ENCODE peak calls at places on chromosomes 11 and 22, in nine cellular contexts. One of them, this sample, is unnamed.

GRCh38 chr11:19013181-19013857 is 47.2 kb downstream of the MRGPRX2 start:
- DNase-seq in kidney epithelial cell: no peak
- DNase-seq in activated T-helper 1 cell treated with anti-CD3 and anti-CD28 coated beads, Interleukin-12 subunit alpha, Interleukin-12 subunit beta, Interleukin-2, Interleukin-4 antibody, amounts not matched to agents 30 ng/mL and 10 ng/mL and 1 ng/mL, durations not matched to agents 14 hours and 24 hours and 36 hours: no peak
- DNase-seq in stimulated activated CD4-positive, alpha-beta T cell treated with anti-CD3 and anti-CD28 coated beads, Interleukin-1b, Interleukin-23, amount 100 ng/mL, for 4 hours: no peak
- DNase-seq in T-helper 17 cell: no peak
- DNase-seq in GF-D8: no peak
- DNase-seq in fibroblast of the aortic adventitia: no peak
- DNase-seq in NCI-H1436: no peak
- DNase-seq in fibroblast of pulmonary artery: no peak
- DNase-seq in this sample: no peak

GRCh38 chr22:49962012-49962750 is 1.6 kb downstream of the PIM3 start:
- DNase-seq in kidney epithelial cell: peak
- DNase-seq in activated T-helper 1 cell treated with anti-CD3 and anti-CD28 coated beads, Interleukin-12 subunit alpha, Interleukin-12 subunit beta, Interleukin-2, Interleukin-4 antibody, amounts not matched to agents 30 ng/mL and 10 ng/mL and 1 ng/mL, durations not matched to agents 14 hours and 24 hours and 36 hours: peak
- DNase-seq in stimulated activated CD4-positive, alpha-beta T cell treated with anti-CD3 and anti-CD28 coated beads, Interleukin-1b, Interleukin-23, amount 100 ng/mL, for 4 hours: peak
- DNase-seq in T-helper 17 cell: peak
- DNase-seq in GF-D8: peak
- DNase-seq in fibroblast of the aortic adventitia: peak
- DNase-seq in NCI-H1436: peak
- DNase-seq in fibroblast of pulmonary artery: peak
- DNase-seq in this sample: peak

GRCh38 chr11:70105755-70106571 is 27.8 kb downstream of the ANO1 start:
- DNase-seq in kidney epithelial cell: no peak
- DNase-seq in activated T-helper 1 cell treated with anti-CD3 and anti-CD28 coated beads, Interleukin-12 subunit alpha, Interleukin-12 subunit beta, Interleukin-2, Interleukin-4 antibody, amounts not matched to agents 30 ng/mL and 10 ng/mL and 1 ng/mL, durations not matched to agents 14 hours and 24 hours and 36 hours: no peak
- DNase-seq in stimulated activated CD4-positive, alpha-beta T cell treated with anti-CD3 and anti-CD28 coated beads, Interleukin-1b, Interleukin-23, amount 100 ng/mL, for 4 hours: no peak
- DNase-seq in T-helper 17 cell: no peak
- DNase-seq in GF-D8: no peak
- DNase-seq in fibroblast of the aortic adventitia: no peak
- DNase-seq in NCI-H1436: peak
- DNase-seq in fibroblast of pulmonary artery: no peak
- DNase-seq in this sample: no peak

GRCh38 chr11:108915666-108916065 is 250.8 kb downstream of the DDX10 start:
- DNase-seq in kidney epithelial cell: no peak
- DNase-seq in activated T-helper 1 cell treated with anti-CD3 and anti-CD28 coated beads, Interleukin-12 subunit alpha, Interleukin-12 subunit beta, Interleukin-2, Interleukin-4 antibody, amounts not matched to agents 30 ng/mL and 10 ng/mL and 1 ng/mL, durations not matched to agents 14 hours and 24 hours and 36 hours: no peak
- DNase-seq in stimulated activated CD4-positive, alpha-beta T cell treated with anti-CD3 and anti-CD28 coated beads, Interleukin-1b, Interleukin-23, amount 100 ng/mL, for 4 hours: no peak
- DNase-seq in T-helper 17 cell: no peak
- DNase-seq in GF-D8: no peak
- DNase-seq in fibroblast of the aortic adventitia: no peak
- DNase-seq in NCI-H1436: no peak
- DNase-seq in fibroblast of pulmonary artery: peak
- DNase-seq in this sample: no peak

GRCh38 chr11:11119917-11120316 is 233.1 kb downstream of the CSNK2A3 start:
- DNase-seq in kidney epithelial cell: peak
- DNase-seq in activated T-helper 1 cell treated with anti-CD3 and anti-CD28 coated beads, Interleukin-12 subunit alpha, Interleukin-12 subunit beta, Interleukin-2, Interleukin-4 antibody, amounts not matched to agents 30 ng/mL and 10 ng/mL and 1 ng/mL, durations not matched to agents 14 hours and 24 hours and 36 hours: no peak
- DNase-seq in stimulated activated CD4-positive, alpha-beta T cell treated with anti-CD3 and anti-CD28 coated beads, Interleukin-1b, Interleukin-23, amount 100 ng/mL, for 4 hours: no peak
- DNase-seq in T-helper 17 cell: no peak
- DNase-seq in GF-D8: no peak
- DNase-seq in fibroblast of the aortic adventitia: no peak
- DNase-seq in NCI-H1436: no peak
- DNase-seq in fibroblast of pulmonary artery: no peak
- DNase-seq in this sample: no peak

GRCh38 chr11:106088896-106089295 is 11.4 kb downstream of the AASDHPPT start:
- DNase-seq in kidney epithelial cell: no peak
- DNase-seq in activated T-helper 1 cell treated with anti-CD3 and anti-CD28 coated beads, Interleukin-12 subunit alpha, Interleukin-12 subunit beta, Interleukin-2, Interleukin-4 antibody, amounts not matched to agents 30 ng/mL and 10 ng/mL and 1 ng/mL, durations not matched to agents 14 hours and 24 hours and 36 hours: no peak
- DNase-seq in stimulated activated CD4-positive, alpha-beta T cell treated with anti-CD3 and anti-CD28 coated beads, Interleukin-1b, Interleukin-23, amount 100 ng/mL, for 4 hours: no peak
- DNase-seq in T-helper 17 cell: no peak
- DNase-seq in GF-D8: no peak
- DNase-seq in fibroblast of the aortic adventitia: no peak
- DNase-seq in NCI-H1436: no peak
- DNase-seq in fibroblast of pulmonary artery: no peak
- DNase-seq in this sample: no peak

GRCh38 chr11:1422481-1422880 is 32.7 kb downstream of the BRSK2 start:
- DNase-seq in kidney epithelial cell: no peak
- DNase-seq in activated T-helper 1 cell treated with anti-CD3 and anti-CD28 coated beads, Interleukin-12 subunit alpha, Interleukin-12 subunit beta, Interleukin-2, Interleukin-4 antibody, amounts not matched to agents 30 ng/mL and 10 ng/mL and 1 ng/mL, durations not matched to agents 14 hours and 24 hours and 36 hours: no peak
- DNase-seq in stimulated activated CD4-positive, alpha-beta T cell treated with anti-CD3 and anti-CD28 coated beads, Interleukin-1b, Interleukin-23, amount 100 ng/mL, for 4 hours: no peak
- DNase-seq in T-helper 17 cell: no peak
- DNase-seq in GF-D8: no peak
- DNase-seq in fibroblast of the aortic adventitia: no peak
- DNase-seq in NCI-H1436: no peak
- DNase-seq in fibroblast of pulmonary artery: peak
- DNase-seq in this sample: no peak

GRCh38 chr11:19436932-19437331 is 196.2 kb upstream of the E2F8 start:
- DNase-seq in kidney epithelial cell: no peak
- DNase-seq in activated T-helper 1 cell treated with anti-CD3 and anti-CD28 coated beads, Interleukin-12 subunit alpha, Interleukin-12 subunit beta, Interleukin-2, Interleukin-4 antibody, amounts not matched to agents 30 ng/mL and 10 ng/mL and 1 ng/mL, durations not matched to agents 14 hours and 24 hours and 36 hours: no peak
- DNase-seq in stimulated activated CD4-positive, alpha-beta T cell treated with anti-CD3 and anti-CD28 coated beads, Interleukin-1b, Interleukin-23, amount 100 ng/mL, for 4 hours: no peak
- DNase-seq in T-helper 17 cell: no peak
- DNase-seq in GF-D8: no peak
- DNase-seq in fibroblast of the aortic adventitia: no peak
- DNase-seq in NCI-H1436: no peak
- DNase-seq in fibroblast of pulmonary artery: no peak
- DNase-seq in this sample: no peak

GRCh38 chr11:66142370-66143263 is 72.5 kb downstream of the PACS1 start:
- DNase-seq in kidney epithelial cell: no peak
- DNase-seq in activated T-helper 1 cell treated with anti-CD3 and anti-CD28 coated beads, Interleukin-12 subunit alpha, Interleukin-12 subunit beta, Interleukin-2, Interleukin-4 antibody, amounts not matched to agents 30 ng/mL and 10 ng/mL and 1 ng/mL, durations not matched to agents 14 hours and 24 hours and 36 hours: no peak
- DNase-seq in stimulated activated CD4-positive, alpha-beta T cell treated with anti-CD3 and anti-CD28 coated beads, Interleukin-1b, Interleukin-23, amount 100 ng/mL, for 4 hours: no peak
- DNase-seq in T-helper 17 cell: no peak
- DNase-seq in GF-D8: no peak
- DNase-seq in fibroblast of the aortic adventitia: peak
- DNase-seq in NCI-H1436: no peak
- DNase-seq in fibroblast of pulmonary artery: peak
- DNase-seq in this sample: no peak

GRCh38 chr11:61782841-61783240 is 9.6 kb downstream of the TMEM258 start:
- DNase-seq in kidney epithelial cell: no peak
- DNase-seq in activated T-helper 1 cell treated with anti-CD3 and anti-CD28 coated beads, Interleukin-12 subunit alpha, Interleukin-12 subunit beta, Interleukin-2, Interleukin-4 antibody, amounts not matched to agents 30 ng/mL and 10 ng/mL and 1 ng/mL, durations not matched to agents 14 hours and 24 hours and 36 hours: no peak
- DNase-seq in stimulated activated CD4-positive, alpha-beta T cell treated with anti-CD3 and anti-CD28 coated beads, Interleukin-1b, Interleukin-23, amount 100 ng/mL, for 4 hours: no peak
- DNase-seq in T-helper 17 cell: no peak
- DNase-seq in GF-D8: no peak
- DNase-seq in fibroblast of the aortic adventitia: no peak
- DNase-seq in NCI-H1436: no peak
- DNase-seq in fibroblast of pulmonary artery: no peak
- DNase-seq in this sample: no peak

GRCh38 chr22:44093791-44094190 is 69.7 kb downstream of the PARVB start:
- DNase-seq in kidney epithelial cell: no peak
- DNase-seq in activated T-helper 1 cell treated with anti-CD3 and anti-CD28 coated beads, Interleukin-12 subunit alpha, Interleukin-12 subunit beta, Interleukin-2, Interleukin-4 antibody, amounts not matched to agents 30 ng/mL and 10 ng/mL and 1 ng/mL, durations not matched to agents 14 hours and 24 hours and 36 hours: no peak
- DNase-seq in stimulated activated CD4-positive, alpha-beta T cell treated with anti-CD3 and anti-CD28 coated beads, Interleukin-1b, Interleukin-23, amount 100 ng/mL, for 4 hours: no peak
- DNase-seq in T-helper 17 cell: no peak
- DNase-seq in GF-D8: no peak
- DNase-seq in fibroblast of the aortic adventitia: no peak
- DNase-seq in NCI-H1436: no peak
- DNase-seq in fibroblast of pulmonary artery: no peak
- DNase-seq in this sample: no peak

GRCh38 chr22:28181332-28181731 is 262.3 kb upstream of the PITPNB start:
- DNase-seq in kidney epithelial cell: no peak
- DNase-seq in activated T-helper 1 cell treated with anti-CD3 and anti-CD28 coated beads, Interleukin-12 subunit alpha, Interleukin-12 subunit beta, Interleukin-2, Interleukin-4 antibody, amounts not matched to agents 30 ng/mL and 10 ng/mL and 1 ng/mL, durations not matched to agents 14 hours and 24 hours and 36 hours: no peak
- DNase-seq in stimulated activated CD4-positive, alpha-beta T cell treated with anti-CD3 and anti-CD28 coated beads, Interleukin-1b, Interleukin-23, amount 100 ng/mL, for 4 hours: no peak
- DNase-seq in T-helper 17 cell: no peak
- DNase-seq in GF-D8: no peak
- DNase-seq in fibroblast of the aortic adventitia: peak
- DNase-seq in NCI-H1436: no peak
- DNase-seq in fibroblast of pulmonary artery: peak
- DNase-seq in this sample: no peak

GRCh38 chr11:72295471-72295870 is 51.5 kb upstream of the PHOX2A start:
- DNase-seq in kidney epithelial cell: no peak
- DNase-seq in activated T-helper 1 cell treated with anti-CD3 and anti-CD28 coated beads, Interleukin-12 subunit alpha, Interleukin-12 subunit beta, Interleukin-2, Interleukin-4 antibody, amounts not matched to agents 30 ng/mL and 10 ng/mL and 1 ng/mL, durations not matched to agents 14 hours and 24 hours and 36 hours: no peak
- DNase-seq in stimulated activated CD4-positive, alpha-beta T cell treated with anti-CD3 and anti-CD28 coated beads, Interleukin-1b, Interleukin-23, amount 100 ng/mL, for 4 hours: no peak
- DNase-seq in T-helper 17 cell: no peak
- DNase-seq in GF-D8: no peak
- DNase-seq in fibroblast of the aortic adventitia: no peak
- DNase-seq in NCI-H1436: no peak
- DNase-seq in fibroblast of pulmonary artery: no peak
- DNase-seq in this sample: no peak